ENCODE peak calls at places on chromosomes 2 and 18, in four cellular contexts. One of them, this sample, is unnamed.

GRCh38 chr2:145200307-145200706 is 680.4 kb upstream of the ZEB2 start:
- DNase-seq in HT-29: no peak
- DNase-seq in GM12878: no peak
- DNase-seq in Daoy: no peak
- DNase-seq in this sample: no peak

GRCh38 chr18:24138281-24138883 is 480 bp upstream of the CABYR start:
- DNase-seq in HT-29: no peak
- DNase-seq in GM12878: no peak
- DNase-seq in Daoy: peak
- DNase-seq in this sample: no peak

GRCh38 chr18:36186461-36187137 is 698 bp upstream of the MOCOS start:
- DNase-seq in HT-29: peak
- DNase-seq in GM12878: no peak
- DNase-seq in Daoy: peak
- DNase-seq in this sample: peak

GRCh38 chr2:159381574-159381973 is 95.1 kb upstream of the WDSUB1 start:
- DNase-seq in Daoy: no peak
- DNase-seq in GM12878: peak
- DNase-seq in HT-29: no peak
- DNase-seq in this sample: no peak

GRCh38 chr2:155190342-155190741 is 491.8 kb downstream of the KCNJ3 start:
- DNase-seq in Daoy: no peak
- DNase-seq in HT-29: no peak
- DNase-seq in GM12878: no peak
- DNase-seq in this sample: no peak

GRCh38 chr2:142423603-142424002 is 292.8 kb upstream of the LRP1B start:
- DNase-seq in GM12878: no peak
- DNase-seq in HT-29: no peak
- DNase-seq in Daoy: no peak
- DNase-seq in this sample: no peak

GRCh38 chr2:127610561-127610960 is 35.4 kb upstream of the GPR17 start:
- DNase-seq in HT-29: no peak
- DNase-seq in GM12878: no peak
- DNase-seq in Daoy: no peak
- DNase-seq in this sample: no peak

GRCh38 chr2:63827749-63828148 is 13.9 kb upstream of the UGP2 start:
- DNase-seq in GM12878: no peak
- DNase-seq in Daoy: peak
- DNase-seq in HT-29: no peak
- DNase-seq in this sample: peak

GRCh38 chr2:128448331-128449225 is 129.9 kb upstream of the HS6ST1 start:
- DNase-seq in GM12878: no peak
- DNase-seq in HT-29: no peak
- DNase-seq in Daoy: no peak
- DNase-seq in this sample: no peak

GRCh38 chr18:2134364-2134763 is 436.9 kb downstream of the METTL4 start:
- DNase-seq in Daoy: no peak
- DNase-seq in GM12878: no peak
- DNase-seq in HT-29: peak
- DNase-seq in this sample: no peak

GRCh38 chr18:28728891-28729290 is 552.0 kb upstream of the CDH2 start:
- DNase-seq in GM12878: no peak
- DNase-seq in Daoy: peak
- DNase-seq in HT-29: no peak
- DNase-seq in this sample: no peak

GRCh38 chr2:203988540-203989264 is 52.1 kb downstream of the ICOS start:
- DNase-seq in HT-29: no peak
- DNase-seq in GM12878: no peak
- DNase-seq in Daoy: no peak
- DNase-seq in this sample: no peak

This sample was measured in SW480.